ENCODE peak calls at places on chromosomes 11 and 22, in four cellular contexts. Z is neural progenitor cell, P is HL-60, B is tibial nerve. Y is an unnamed sample. For H3K27me3, the result is how much of the 10 kb centered on the place peaks cover.

GRCh38 chr11:134988495-134988894 is 576.5 kb upstream of the B3GAT1 start:
- DNase-seq in P (no peak), B (no peak), Z (no peak), Y (no peak)

GRCh38 chr11:20388096-20389055 is 860 bp downstream of the PRMT3 start:
- DNase-seq in Z (no peak), B (no peak), P (peak), Y (peak)

GRCh38 chr22:44309137-44309536 is 3.6 kb downstream of the SHISAL1 start:
- DNase-seq in P (no peak), B (peak), Z (no peak), Y (peak)

GRCh38 chr22:46803031-46803880 is 40.8 kb downstream of the TBC1D22A start:
- DNase-seq in Z (peak), P (peak), B (no peak), Y (no peak)

GRCh38 chr11:133078591-133079179 is 453.6 kb downstream of the OPCML start:
- DNase-seq in Z (peak), P (peak), B (peak), Y (no peak)

GRCh38 chr11:65920035-65920802 is 993 bp downstream of the DRAP1 start:
- DNase-seq in P (no peak), Z (no peak), B (no peak), Y (peak)

GRCh38 chr22:50338042-50338573 is 5.0 kb upstream of the PPP6R2 start:
- DNase-seq in B (no peak), Z (no peak), P (no peak), Y (no peak)

GRCh38 chr11:34501962-34502361 is 11.6 kb downstream of the ELF5 start:
- DNase-seq in Z (no peak), B (no peak), P (no peak), Y (no peak)

GRCh38 chr11:28009383-28009782 is 98.6 kb downstream of the KIF18A start:
- DNase-seq in P (no peak), Z (no peak), B (no peak), Y (no peak)

DNA sequence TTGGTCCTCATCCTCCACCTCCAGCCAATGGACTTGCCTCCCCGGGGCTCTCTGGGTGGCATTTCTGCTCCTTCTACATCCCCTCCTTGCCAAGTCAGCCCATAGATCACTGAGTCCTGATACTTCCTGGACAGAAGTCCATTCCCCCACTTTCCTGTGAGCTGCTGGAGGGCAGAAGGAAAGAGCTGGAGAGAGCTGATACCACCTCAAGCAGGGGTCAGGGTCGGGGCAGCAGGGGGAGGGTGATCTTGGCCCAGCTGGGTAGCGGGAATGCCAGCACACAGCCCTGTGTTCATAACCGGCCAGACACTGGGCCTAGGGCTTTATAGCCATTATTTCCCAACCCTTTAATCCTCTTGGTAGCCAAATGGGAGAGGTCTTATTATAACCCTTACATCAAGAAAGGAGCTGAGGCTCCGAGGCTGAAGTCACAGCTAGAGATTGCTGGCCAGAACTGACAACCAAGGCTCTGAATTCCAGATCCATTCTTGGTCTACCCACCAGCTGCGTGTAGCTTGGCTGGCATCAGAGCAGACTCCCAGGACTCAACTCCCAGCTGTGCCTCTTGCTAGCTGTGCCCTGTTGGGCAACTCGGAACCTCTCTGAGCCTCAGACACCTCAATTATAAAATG is 39.9 kb downstream of the CD6 start:
- DNase-seq in B (no peak), Z (no peak), P (no peak), Y (no peak)
- H3K27me3 ChIP-seq in B (under half), Z (half or more), P (under half), Y (under half)

GRCh38 chr22:27804683-27805297 is 3.2 kb upstream of the MN1 start:
- DNase-seq in P (peak), B (peak), Z (peak), Y (peak)
- H3K27ac ChIP-seq in P (no peak), B (no peak), Z (no peak), Y (no peak)

DNA sequence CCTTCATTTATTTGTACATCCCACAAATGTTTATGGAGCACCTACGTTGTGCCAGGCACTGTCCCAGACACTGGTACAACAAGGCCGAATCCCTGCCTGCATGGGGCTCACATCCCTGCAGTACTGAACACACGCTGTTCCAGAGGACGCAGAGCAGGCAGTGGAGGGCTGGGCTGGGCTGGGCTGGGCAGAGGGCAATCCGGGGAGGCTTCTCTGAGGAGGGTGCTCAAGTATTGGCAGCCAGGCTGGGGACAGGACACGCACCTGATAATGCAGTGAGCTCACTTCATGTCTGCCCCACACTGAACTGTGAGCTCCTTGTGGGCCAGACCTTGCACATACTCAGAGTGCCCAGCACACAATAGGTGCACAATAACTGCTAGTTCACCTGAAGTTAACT is 34.1 kb downstream of the CYTH4 start:
- DNase-seq in Z (no peak), P (no peak), B (no peak), Y (no peak)
- H3K27me3 ChIP-seq in Z (under half), P (under half), B (under half), Y (under half)

GRCh38 chr11:75387742-75388294 is 11.5 kb upstream of the RPS3 start:
- DNase-seq in B (no peak), P (no peak), Z (no peak), Y (no peak)

GRCh38 chr11:75388386-75389275 is 10.7 kb upstream of the RPS3 start:
- DNase-seq in B (peak), P (peak), Z (peak), Y (peak)

GRCh38 chr11:75389276-75389605 is 10.1 kb upstream of the RPS3 start:
- DNase-seq in B (no peak), P (no peak), Z (no peak), Y (peak)

GRCh38 chr11:75386912-75387311 is 12.4 kb upstream of the RPS3 start:
- DNase-seq in P (no peak), B (no peak), Z (no peak), Y (no peak)

DNA sequence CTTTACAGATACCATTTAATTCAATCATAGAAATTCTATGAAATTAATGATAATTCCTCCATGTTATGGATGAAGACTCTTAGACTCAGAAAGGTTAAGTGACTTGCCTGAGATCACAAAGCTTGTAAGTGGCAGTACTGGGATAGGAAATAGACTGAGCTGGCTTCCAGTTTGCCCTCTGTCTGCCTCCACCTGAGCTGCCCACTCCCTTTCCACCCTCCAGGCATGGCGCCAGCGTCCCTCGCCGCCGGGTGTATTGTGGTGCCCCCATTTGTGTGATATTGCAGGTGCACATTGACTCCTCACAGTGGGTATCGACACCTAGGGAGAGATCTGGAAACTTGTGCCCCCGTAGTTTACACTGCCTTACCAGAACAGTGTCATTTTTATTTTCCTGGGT is 9.4 kb upstream of the RPS3 start:
- DNase-seq in B (no peak), Z (no peak), P (no peak), Y (no peak)
- H3K27ac ChIP-seq in B (no peak), Z (no peak), P (no peak), Y (no peak)

DNA sequence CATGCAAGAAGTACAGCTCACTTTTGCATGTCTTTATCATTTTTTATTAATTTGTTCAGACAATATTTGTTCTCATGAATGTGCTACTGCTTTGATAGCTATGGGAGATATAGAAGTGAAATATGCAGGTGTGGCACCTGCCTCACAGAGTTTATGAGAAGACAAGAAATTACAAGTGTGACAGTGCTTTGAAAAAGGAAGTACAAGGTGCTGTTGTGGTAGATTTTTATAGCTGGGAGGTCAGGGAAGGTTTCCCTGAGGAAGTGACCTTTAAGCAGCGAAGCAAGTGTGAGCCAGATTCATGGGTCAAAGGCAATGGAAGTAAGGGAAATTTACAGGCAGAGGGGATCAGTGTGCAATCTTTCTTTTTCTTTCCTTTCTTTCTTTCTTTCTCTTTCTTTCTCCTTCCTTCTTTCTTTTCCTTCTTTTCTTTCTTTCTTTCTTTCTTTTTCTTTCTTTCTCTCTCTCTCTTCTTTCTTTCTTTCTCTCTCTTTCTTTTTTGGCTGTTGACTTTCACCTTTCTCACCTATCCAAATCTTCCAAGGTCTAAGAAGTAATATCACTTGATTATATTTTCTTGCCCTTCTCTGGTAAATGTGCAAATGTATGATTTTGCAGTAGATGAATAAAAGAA is 6.4 kb upstream of the BMAL1 start:
- DNase-seq in Z (no peak), B (no peak), P (no peak), Y (no peak)
- H3K27me3 ChIP-seq in Z (half or more), B (under half), P (under half), Y (under half)

GRCh38 chr22:41000040-41000565 is 48.9 kb downstream of the RBX1 start:
- DNase-seq in P (no peak), B (no peak), Z (no peak), Y (no peak)
- H3K27ac ChIP-seq in P (no peak), B (no peak), Z (no peak), Y (no peak)

DNA sequence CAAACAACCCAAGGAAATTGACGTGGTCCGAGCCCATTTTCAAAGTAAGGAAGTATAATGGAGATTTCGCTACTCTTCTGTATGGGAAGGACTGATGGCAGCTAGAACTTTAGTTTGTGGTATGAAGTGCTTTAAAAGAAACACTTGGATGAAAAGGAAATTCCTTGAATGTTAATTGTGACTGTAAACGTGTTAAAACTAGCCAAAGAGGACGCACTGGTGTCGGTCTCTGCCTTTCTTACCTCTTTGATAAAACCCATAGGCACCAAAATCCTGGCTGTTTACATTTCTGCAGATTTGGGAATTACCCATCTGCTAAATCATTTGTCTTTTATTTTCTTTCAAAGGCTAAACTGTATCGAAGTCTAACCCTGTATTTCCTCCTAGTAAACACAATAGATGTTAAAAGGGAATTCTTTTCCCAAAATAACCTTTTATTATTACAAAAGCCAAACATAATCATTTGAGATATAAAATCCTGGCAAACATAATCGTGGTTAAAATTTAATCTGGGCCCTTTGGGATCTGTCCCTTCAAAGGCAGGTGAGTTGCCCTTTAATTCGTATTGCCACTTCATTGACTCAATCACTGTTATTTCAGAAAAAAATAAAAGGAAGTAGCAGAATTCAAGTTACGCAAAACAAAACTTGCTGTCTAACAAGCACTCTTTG is 2.4 kb downstream of the RASSF10 start:
- DNase-seq in B (no peak), Z (no peak), P (no peak), Y (no peak)
- H3K27me3 ChIP-seq in B (half or more), Z (half or more), P (half or more), Y (half or more)